ENCODE peak calls at places on chromosomes 5 and 9, in nine cellular contexts. One of them, this sample, is unnamed.

GRCh38 chr5:106755789-106756188 is 914.9 kb downstream of the EFNA5 start:
- DNase-seq in fibroblast of lung: no peak
- DNase-seq in aorta: no peak
- DNase-seq in right lobe of liver: no peak
- DNase-seq in CD4-positive, alpha-beta T cell: no peak
- DNase-seq in astrocyte: no peak
- DNase-seq in mesendoderm: no peak
- DNase-seq in suprapubic skin: no peak
- DNase-seq in effector memory CD4-positive, alpha-beta T cell: no peak
- DNase-seq in this sample: no peak

GRCh38 chr9:35882265-35882848 is 12.2 kb upstream of the OR13J1 start:
- DNase-seq in effector memory CD4-positive, alpha-beta T cell: peak; percentile 76
- DNase-seq in fibroblast of lung: peak; percentile 80
- DNase-seq in astrocyte: peak; percentile 25
- DNase-seq in suprapubic skin: peak; percentile 88
- DNase-seq in CD4-positive, alpha-beta T cell: peak; percentile 68
- DNase-seq in aorta: peak; percentile 87
- DNase-seq in mesendoderm: peak; percentile 77
- DNase-seq in right lobe of liver: peak; percentile 87
- DNase-seq in this sample: peak; percentile 52

GRCh38 chr9:86695904-86696424 is 251.3 kb downstream of the GAS1 start:
- DNase-seq in right lobe of liver: no peak
- DNase-seq in fibroblast of lung: peak; percentile 39
- DNase-seq in astrocyte: peak; percentile 23
- DNase-seq in suprapubic skin: no peak
- DNase-seq in effector memory CD4-positive, alpha-beta T cell: no peak
- DNase-seq in mesendoderm: no peak
- DNase-seq in aorta: no peak
- DNase-seq in CD4-positive, alpha-beta T cell: no peak
- DNase-seq in this sample: no peak

GRCh38 chr9:4661165-4662095 is 664 bp upstream of the PLPP6 start:
- DNase-seq in mesendoderm: no peak
- DNase-seq in aorta: no peak
- DNase-seq in right lobe of liver: no peak
- DNase-seq in astrocyte: peak; percentile 68
- DNase-seq in CD4-positive, alpha-beta T cell: no peak
- DNase-seq in suprapubic skin: no peak
- DNase-seq in effector memory CD4-positive, alpha-beta T cell: no peak
- DNase-seq in fibroblast of lung: no peak
- DNase-seq in this sample: no peak

GRCh38 chr5:77302653-77303052 is 92.2 kb downstream of the PDE8B start:
- DNase-seq in effector memory CD4-positive, alpha-beta T cell: no peak
- DNase-seq in right lobe of liver: no peak
- DNase-seq in aorta: no peak
- DNase-seq in CD4-positive, alpha-beta T cell: no peak
- DNase-seq in suprapubic skin: no peak
- DNase-seq in astrocyte: no peak
- DNase-seq in fibroblast of lung: no peak
- DNase-seq in mesendoderm: no peak
- DNase-seq in this sample: no peak

GRCh38 chr5:122844136-122844915 is 1.1 kb upstream of the SNX24 start:
- DNase-seq in CD4-positive, alpha-beta T cell: no peak
- DNase-seq in right lobe of liver: no peak
- DNase-seq in astrocyte: no peak
- DNase-seq in suprapubic skin: no peak
- DNase-seq in aorta: no peak
- DNase-seq in effector memory CD4-positive, alpha-beta T cell: no peak
- DNase-seq in fibroblast of lung: peak; percentile 23
- DNase-seq in mesendoderm: peak; percentile 30
- DNase-seq in this sample: no peak

GRCh38 chr5:15992918-15993317 is 186.7 kb downstream of the MARCHF11 start:
- DNase-seq in fibroblast of lung: peak; percentile 47
- DNase-seq in suprapubic skin: no peak
- DNase-seq in right lobe of liver: no peak
- DNase-seq in astrocyte: peak; percentile 74
- DNase-seq in mesendoderm: peak; percentile 64
- DNase-seq in CD4-positive, alpha-beta T cell: no peak
- DNase-seq in aorta: no peak
- DNase-seq in effector memory CD4-positive, alpha-beta T cell: no peak
- DNase-seq in this sample: no peak

GRCh38 chr9:21966140-21966851 is 27.9 kb downstream of the CDKN2A start:
- DNase-seq in suprapubic skin: no peak
- DNase-seq in CD4-positive, alpha-beta T cell: no peak
- DNase-seq in aorta: no peak
- DNase-seq in fibroblast of lung: no peak
- DNase-seq in right lobe of liver: no peak
- DNase-seq in astrocyte: no peak
- DNase-seq in effector memory CD4-positive, alpha-beta T cell: no peak
- DNase-seq in mesendoderm: peak; percentile 16
- DNase-seq in this sample: no peak

GRCh38 chr9:469672-470040 is 255.0 kb downstream of the DOCK8 start:
- DNase-seq in aorta: peak; percentile 47
- DNase-seq in suprapubic skin: no peak
- DNase-seq in effector memory CD4-positive, alpha-beta T cell: no peak
- DNase-seq in fibroblast of lung: no peak
- DNase-seq in CD4-positive, alpha-beta T cell: peak; percentile 12
- DNase-seq in astrocyte: no peak
- DNase-seq in mesendoderm: no peak
- DNase-seq in right lobe of liver: peak; percentile 50
- DNase-seq in this sample: no peak

GRCh38 chr9:131728961-131729360 is 10.9 kb downstream of the RAPGEF1 start:
- DNase-seq in suprapubic skin: no peak
- DNase-seq in CD4-positive, alpha-beta T cell: peak; percentile 78
- DNase-seq in mesendoderm: no peak
- DNase-seq in aorta: no peak
- DNase-seq in right lobe of liver: no peak
- DNase-seq in astrocyte: no peak
- DNase-seq in fibroblast of lung: no peak
- DNase-seq in effector memory CD4-positive, alpha-beta T cell: peak; percentile 51
- DNase-seq in this sample: no peak

GRCh38 chr5:135565691-135566421 is 12.9 kb downstream of the CXCL14 start:
- DNase-seq in suprapubic skin: peak; percentile 87
- DNase-seq in effector memory CD4-positive, alpha-beta T cell: peak; percentile 36
- DNase-seq in CD4-positive, alpha-beta T cell: peak; percentile 44
- DNase-seq in fibroblast of lung: peak; percentile 54
- DNase-seq in mesendoderm: peak; percentile 86
- DNase-seq in right lobe of liver: peak; percentile 80
- DNase-seq in astrocyte: peak; percentile 10
- DNase-seq in aorta: peak; percentile 81
- DNase-seq in this sample: peak; percentile 31

GRCh38 chr5:132103969-132104391 is 30.4 kb downstream of the CSF2 start:
- DNase-seq in suprapubic skin: no peak
- DNase-seq in fibroblast of lung: peak; percentile 9
- DNase-seq in right lobe of liver: no peak
- DNase-seq in aorta: no peak
- DNase-seq in effector memory CD4-positive, alpha-beta T cell: no peak
- DNase-seq in CD4-positive, alpha-beta T cell: no peak
- DNase-seq in mesendoderm: no peak
- DNase-seq in astrocyte: no peak
- DNase-seq in this sample: no peak

GRCh38 chr5:15899481-15899880 is 280.1 kb downstream of the MARCHF11 start:
- DNase-seq in aorta: no peak
- DNase-seq in CD4-positive, alpha-beta T cell: no peak
- DNase-seq in suprapubic skin: no peak
- DNase-seq in mesendoderm: no peak
- DNase-seq in astrocyte: no peak
- DNase-seq in effector memory CD4-positive, alpha-beta T cell: no peak
- DNase-seq in right lobe of liver: no peak
- DNase-seq in fibroblast of lung: no peak
- DNase-seq in this sample: no peak

GRCh38 chr5:113713051-113713450 is 199.6 kb downstream of the YTHDC2 start:
- DNase-seq in right lobe of liver: no peak
- DNase-seq in astrocyte: no peak
- DNase-seq in mesendoderm: no peak
- DNase-seq in effector memory CD4-positive, alpha-beta T cell: no peak
- DNase-seq in CD4-positive, alpha-beta T cell: no peak
- DNase-seq in suprapubic skin: no peak
- DNase-seq in aorta: no peak
- DNase-seq in fibroblast of lung: no peak
- DNase-seq in this sample: no peak

GRCh38 chr5:165892383-165892782 is 2387.0 kb downstream of the MAT2B start:
- DNase-seq in CD4-positive, alpha-beta T cell: no peak
- DNase-seq in right lobe of liver: no peak
- DNase-seq in suprapubic skin: no peak
- DNase-seq in aorta: no peak
- DNase-seq in mesendoderm: no peak
- DNase-seq in effector memory CD4-positive, alpha-beta T cell: no peak
- DNase-seq in fibroblast of lung: no peak
- DNase-seq in astrocyte: no peak
- DNase-seq in this sample: no peak

DNA sequence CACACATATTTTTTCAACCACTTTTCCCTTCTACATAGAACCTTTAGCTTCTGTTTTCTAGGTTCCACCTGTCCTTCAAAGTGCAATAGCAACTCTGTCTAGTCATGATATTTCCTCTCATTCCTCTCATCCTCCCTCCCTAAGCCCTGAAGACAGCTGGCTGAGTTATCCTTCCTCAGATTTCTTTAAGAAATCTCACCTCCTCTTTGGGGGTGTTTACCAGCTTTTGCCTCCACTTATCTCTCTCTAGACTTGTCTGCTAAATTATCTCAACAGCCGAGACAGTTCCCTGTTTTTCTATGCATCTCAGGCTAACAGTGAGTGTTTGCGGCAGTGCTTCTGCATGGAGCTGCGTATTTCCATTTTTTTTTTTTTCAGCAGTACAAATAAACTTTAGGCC is 20.8 kb downstream of the KCTD16 start:
- DNase-seq in astrocyte: no peak
- DNase-seq in suprapubic skin: no peak
- DNase-seq in right lobe of liver: no peak
- DNase-seq in fibroblast of lung: no peak
- DNase-seq in mesendoderm: no peak
- DNase-seq in aorta: no peak
- DNase-seq in CD4-positive, alpha-beta T cell: no peak
- DNase-seq in effector memory CD4-positive, alpha-beta T cell: no peak
- DNase-seq in this sample: no peak
- H3K27ac ChIP-seq in astrocyte: no peak overlapping the region
- H3K27ac ChIP-seq in suprapubic skin: no peak overlapping the region
- H3K27ac ChIP-seq in right lobe of liver: no peak overlapping the region
- H3K27ac ChIP-seq in fibroblast of lung: no peak overlapping the region
- H3K27ac ChIP-seq in mesendoderm: no peak overlapping the region
- H3K27ac ChIP-seq in aorta: no peak overlapping the region
- H3K27ac ChIP-seq in CD4-positive, alpha-beta T cell: peak overlapping the region; percentile 90
- H3K27ac ChIP-seq in effector memory CD4-positive, alpha-beta T cell: peak overlapping the region; percentile 83
- H3K27ac ChIP-seq in this sample: no peak overlapping the region

GRCh38 chr5:140338918-140339317 is 7.5 kb downstream of the HBEGF start:
- DNase-seq in suprapubic skin: no peak
- DNase-seq in effector memory CD4-positive, alpha-beta T cell: no peak
- DNase-seq in aorta: no peak
- DNase-seq in fibroblast of lung: no peak
- DNase-seq in mesendoderm: no peak
- DNase-seq in astrocyte: no peak
- DNase-seq in CD4-positive, alpha-beta T cell: no peak
- DNase-seq in right lobe of liver: no peak
- DNase-seq in this sample: no peak

GRCh38 chr5:140339636-140340035 is 6.8 kb downstream of the HBEGF start:
- DNase-seq in effector memory CD4-positive, alpha-beta T cell: no peak
- DNase-seq in right lobe of liver: no peak
- DNase-seq in suprapubic skin: no peak
- DNase-seq in aorta: no peak
- DNase-seq in CD4-positive, alpha-beta T cell: no peak
- DNase-seq in fibroblast of lung: no peak
- DNase-seq in astrocyte: no peak
- DNase-seq in mesendoderm: no peak
- DNase-seq in this sample: no peak

GRCh38 chr5:140336388-140336787 is 10.0 kb downstream of the HBEGF start:
- DNase-seq in astrocyte: no peak
- DNase-seq in effector memory CD4-positive, alpha-beta T cell: no peak
- DNase-seq in fibroblast of lung: peak; percentile 82
- DNase-seq in suprapubic skin: no peak
- DNase-seq in CD4-positive, alpha-beta T cell: no peak
- DNase-seq in aorta: no peak
- DNase-seq in mesendoderm: no peak
- DNase-seq in right lobe of liver: peak; percentile 77
- DNase-seq in this sample: no peak

GRCh38 chr5:140338336-140338735 is 8.1 kb downstream of the HBEGF start:
- DNase-seq in fibroblast of lung: no peak
- DNase-seq in CD4-positive, alpha-beta T cell: no peak
- DNase-seq in mesendoderm: no peak
- DNase-seq in aorta: no peak
- DNase-seq in right lobe of liver: no peak
- DNase-seq in astrocyte: peak; percentile 38
- DNase-seq in effector memory CD4-positive, alpha-beta T cell: no peak
- DNase-seq in suprapubic skin: no peak
- DNase-seq in this sample: no peak

DNA sequence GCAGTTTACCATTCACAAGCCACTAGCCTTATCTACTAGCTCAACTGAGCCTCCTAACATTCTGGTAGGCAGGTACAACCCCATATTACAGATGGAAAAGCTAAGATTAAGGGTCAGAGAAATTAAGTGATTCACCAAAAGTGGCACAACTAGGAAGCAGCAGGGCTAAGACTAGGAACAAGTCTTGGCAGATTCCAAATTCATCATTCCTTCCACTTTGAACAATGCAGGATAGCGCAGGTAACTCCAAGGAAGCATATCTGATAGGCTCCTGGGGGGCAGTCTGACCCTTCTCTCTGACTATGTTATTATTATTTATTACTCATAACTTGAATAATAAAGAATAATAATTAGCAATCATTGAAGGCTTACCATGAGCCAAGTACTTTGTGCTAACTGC is 8.5 kb downstream of the HBEGF start:
- DNase-seq in suprapubic skin: no peak
- DNase-seq in fibroblast of lung: no peak
- DNase-seq in astrocyte: no peak
- DNase-seq in effector memory CD4-positive, alpha-beta T cell: no peak
- DNase-seq in CD4-positive, alpha-beta T cell: no peak
- DNase-seq in mesendoderm: no peak
- DNase-seq in aorta: no peak
- DNase-seq in right lobe of liver: no peak
- DNase-seq in this sample: no peak
- H3K27ac ChIP-seq in suprapubic skin: no peak overlapping the region
- H3K27ac ChIP-seq in fibroblast of lung: no peak overlapping the region
- H3K27ac ChIP-seq in astrocyte: peak overlapping the region; percentile 19
- H3K27ac ChIP-seq in effector memory CD4-positive, alpha-beta T cell: no peak overlapping the region
- H3K27ac ChIP-seq in CD4-positive, alpha-beta T cell: no peak overlapping the region
- H3K27ac ChIP-seq in mesendoderm: no peak overlapping the region
- H3K27ac ChIP-seq in aorta: no peak overlapping the region
- H3K27ac ChIP-seq in right lobe of liver: no peak overlapping the region
- H3K27ac ChIP-seq in this sample: no peak overlapping the region

GRCh38 chr5:149583394-149583793 is 2.1 kb downstream of the ARHGEF37 start:
- DNase-seq in right lobe of liver: peak; percentile 84
- DNase-seq in suprapubic skin: no peak
- DNase-seq in CD4-positive, alpha-beta T cell: no peak
- DNase-seq in effector memory CD4-positive, alpha-beta T cell: no peak
- DNase-seq in aorta: no peak
- DNase-seq in fibroblast of lung: peak; percentile 62
- DNase-seq in mesendoderm: no peak
- DNase-seq in astrocyte: no peak
- DNase-seq in this sample: peak; percentile 23
- H3K27ac ChIP-seq in right lobe of liver: peak overlapping the region; percentile 64
- H3K27ac ChIP-seq in suprapubic skin: peak overlapping the region; percentile 93
- H3K27ac ChIP-seq in CD4-positive, alpha-beta T cell: no peak overlapping the region
- H3K27ac ChIP-seq in effector memory CD4-positive, alpha-beta T cell: no peak overlapping the region
- H3K27ac ChIP-seq in aorta: no peak overlapping the region
- H3K27ac ChIP-seq in fibroblast of lung: no peak overlapping the region
- H3K27ac ChIP-seq in mesendoderm: no peak overlapping the region
- H3K27ac ChIP-seq in astrocyte: no peak overlapping the region
- H3K27ac ChIP-seq in this sample: peak overlapping the region; percentile 94

DNA sequence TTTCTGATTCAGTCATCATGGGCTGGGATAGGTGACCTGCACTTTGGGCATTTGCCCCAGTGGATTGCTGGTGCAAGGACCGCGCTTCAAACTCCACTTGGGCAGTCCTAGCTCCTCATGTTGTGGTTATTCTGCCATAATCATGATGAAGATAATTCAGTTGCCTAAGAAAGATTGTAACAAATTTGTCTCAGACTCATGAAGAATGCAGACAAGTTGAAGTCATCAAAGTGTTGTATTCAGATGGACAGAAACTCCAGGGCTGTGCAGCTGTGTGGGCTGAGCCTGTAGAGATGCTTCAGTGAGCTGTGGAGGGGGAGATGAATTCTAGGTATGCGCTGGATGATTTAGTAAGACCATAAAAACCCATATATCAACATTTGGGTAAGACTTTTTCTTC is 38.6 kb downstream of the TARS1 start:
- DNase-seq in astrocyte: peak; percentile 10
- DNase-seq in mesendoderm: no peak
- DNase-seq in aorta: no peak
- DNase-seq in suprapubic skin: no peak
- DNase-seq in right lobe of liver: no peak
- DNase-seq in CD4-positive, alpha-beta T cell: no peak
- DNase-seq in effector memory CD4-positive, alpha-beta T cell: no peak
- DNase-seq in fibroblast of lung: no peak
- DNase-seq in this sample: no peak
- H3K27ac ChIP-seq in astrocyte: no peak overlapping the region
- H3K27ac ChIP-seq in mesendoderm: no peak overlapping the region
- H3K27ac ChIP-seq in aorta: no peak overlapping the region
- H3K27ac ChIP-seq in suprapubic skin: no peak overlapping the region
- H3K27ac ChIP-seq in right lobe of liver: no peak overlapping the region
- H3K27ac ChIP-seq in CD4-positive, alpha-beta T cell: no peak overlapping the region
- H3K27ac ChIP-seq in effector memory CD4-positive, alpha-beta T cell: no peak overlapping the region
- H3K27ac ChIP-seq in fibroblast of lung: no peak overlapping the region
- H3K27ac ChIP-seq in this sample: no peak overlapping the region

This sample was measured in caudate nucleus.